ENCODE peak calls at places on chromosomes 7 and 10, in six cellular contexts. Y, G, V, T, P and E are unnamed samples.

GRCh38 chr10:11515596-11516418 is 95.6 kb downstream of the USP6NL start:
- DNase-seq in P (peak), V (peak), G (no peak), T (peak), Y (no peak), E (no peak)

GRCh38 chr10:88150338-88150737 is 286.9 kb downstream of the PTEN start:
- DNase-seq in Y (no peak), T (peak), V (no peak), P (no peak), G (no peak), E (peak)

GRCh38 chr10:112404612-112405011 is 30.7 kb downstream of the ACSL5 start:
- DNase-seq in Y (no peak), T (peak), P (no peak), V (no peak), G (no peak), E (no peak)

GRCh38 chr7:29976673-29977072 is 12.9 kb downstream of the SCRN1 start:
- DNase-seq in Y (no peak), V (no peak), T (peak), G (no peak), P (no peak), E (no peak)

GRCh38 chr7:140724706-140725105 is 28.2 kb downstream of the NDUFB2 start:
- DNase-seq in Y (no peak), G (no peak), P (no peak), V (no peak), T (no peak), E (no peak)

GRCh38 chr10:88428442-88428841 is 154.7 kb downstream of the RNLS start:
- DNase-seq in G (no peak), V (no peak), T (peak), Y (no peak), P (no peak), E (no peak)

GRCh38 chr7:108430664-108431063 is 25.6 kb downstream of the NRCAM start:
- DNase-seq in P (no peak), V (no peak), T (no peak), Y (no peak), G (no peak), E (no peak)

GRCh38 chr10:14327535-14327934 is 3.2 kb downstream of the FRMD4A start:
- DNase-seq in G (no peak), P (peak), V (no peak), T (no peak), Y (no peak), E (no peak)

GRCh38 chr10:79628083-79628482 is 17.3 kb downstream of the SFTPA1 start:
- DNase-seq in T (no peak), G (no peak), Y (no peak), V (no peak), P (no peak), E (no peak)

GRCh38 chr10:117942261-117942660 is 104.5 kb downstream of the RAB11FIP2 start:
- DNase-seq in G (no peak), T (no peak), Y (no peak), V (no peak), P (no peak), E (no peak)

GRCh38 chr7:25776737-25777109 is 375.3 kb upstream of the NFE2L3 start:
- DNase-seq in V (no peak), P (no peak), Y (no peak), T (no peak), G (no peak), E (no peak)

GRCh38 chr10:49634053-49634660 is 20.3 kb downstream of the CHAT start:
- DNase-seq in P (no peak), T (no peak), V (no peak), G (no peak), Y (no peak), E (no peak)

GRCh38 chr10:45557275-45557905 is 115.2 kb downstream of the ZFAND4 start:
- DNase-seq in V (no peak), P (no peak), Y (no peak), G (no peak), T (no peak), E (no peak)
- H3K4me3 ChIP-seq in V (no peak), P (no peak), Y (no peak), G (no peak), T (no peak), E (no peak)

GRCh38 chr7:18361756-18362155 is 133.8 kb upstream of the HDAC9 start:
- DNase-seq in V (no peak), P (peak), Y (no peak), T (peak), G (no peak), E (no peak)
- TF ChIP-seq CTCF in V (no peak), P (peak), Y (no peak), T (no peak), G (no peak), E (no peak)

DNA sequence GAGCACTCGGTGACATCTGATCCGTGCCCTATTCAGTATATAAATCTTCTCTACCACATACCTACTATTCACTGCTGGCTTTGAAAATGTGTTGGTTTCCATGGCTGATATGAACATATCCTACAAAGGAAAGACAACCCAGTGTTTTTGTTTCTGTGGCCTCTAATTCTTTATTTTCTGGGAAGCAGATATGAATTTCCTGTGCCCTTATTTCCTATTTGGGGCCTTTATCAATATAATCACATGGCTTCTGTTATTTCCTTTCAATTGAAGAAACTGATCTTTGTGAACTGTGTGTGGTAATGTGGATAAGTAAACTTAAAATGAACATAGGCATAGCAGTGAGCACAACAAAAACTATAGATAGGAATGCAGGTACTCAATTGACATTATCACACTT is 10.6 kb downstream of the CCNJ start:
- DNase-seq in V (no peak), G (no peak), T (no peak), Y (no peak), P (no peak), E (no peak)
- H3K4me3 ChIP-seq in V (no peak), G (no peak), T (no peak), Y (no peak), P (no peak), E (no peak)

GRCh38 chr7:145850636-145851035 is 266.0 kb upstream of the CNTNAP2 start:
- DNase-seq in G (no peak), P (no peak), Y (no peak), T (no peak), V (no peak), E (no peak)

GRCh38 chr7:145845345-145845744 is 271.3 kb upstream of the CNTNAP2 start:
- DNase-seq in V (no peak), T (no peak), G (no peak), P (no peak), Y (no peak), E (no peak)

GRCh38 chr7:145848691-145849090 is 267.9 kb upstream of the CNTNAP2 start:
- DNase-seq in G (no peak), Y (no peak), T (no peak), V (no peak), P (peak), E (no peak)
- TF ChIP-seq CTCF in G (no peak), Y (no peak), T (peak), V (no peak), P (peak), E (no peak)

DNA sequence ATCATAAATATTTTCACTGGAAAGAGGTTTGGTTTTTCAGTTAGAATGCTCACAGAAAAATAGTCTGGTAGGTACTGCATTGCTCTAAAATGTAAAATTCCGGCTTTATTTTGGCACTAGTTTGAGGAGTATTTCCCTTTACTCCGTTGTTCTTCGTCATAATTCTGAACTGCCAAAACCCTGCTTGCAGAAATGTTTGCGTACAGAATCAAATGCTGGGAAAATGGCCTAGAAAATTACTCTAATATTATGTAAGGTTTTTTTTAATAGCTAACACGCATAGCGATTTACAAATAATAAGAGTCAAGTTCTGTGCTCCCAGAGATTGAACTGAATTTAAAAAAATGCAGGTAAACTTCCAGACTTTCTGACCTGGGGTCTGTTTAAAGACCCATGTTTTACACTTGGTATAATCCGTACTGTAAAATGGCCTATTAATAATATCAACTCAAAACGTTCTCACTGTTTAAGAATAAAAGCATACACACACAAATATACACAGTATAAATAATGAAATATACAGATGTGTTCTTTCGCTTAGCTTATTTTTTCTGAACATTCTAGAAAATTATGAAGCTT is 23.6 kb upstream of the ANLN start:
- DNase-seq in Y (no peak), T (no peak), P (no peak), V (no peak), G (no peak), E (no peak)
- H3K4me3 ChIP-seq in Y (no peak), T (peak), P (peak), V (peak), G (peak), E (no peak)